ENCODE peak calls at places on chromosomes 11 and 22, in five cellular contexts. U is brain microvascular endothelial cell, G is uterus, Z is kidney epithelial cell, J is left lung. P is an unnamed sample.

GRCh38 chr11:123532131-123532530 is 102.1 kb downstream of the GRAMD1B start:
- DNase-seq in G (no peak), U (no peak), Z (no peak), J (no peak), P (no peak)

GRCh38 chr11:120527111-120527748 is 15.7 kb downstream of the GRIK4 start:
- DNase-seq in G (peak; percentile 29), J (no peak), U (no peak), Z (no peak), P (no peak)

GRCh38 chr11:110833033-110833484 is 120.8 kb upstream of the ARHGAP20 start:
- DNase-seq in J (no peak), G (no peak), Z (no peak), U (no peak), P (no peak)

GRCh38 chr22:38467438-38467903 is 425 bp upstream of the KDELR3 start:
- DNase-seq in J (no peak), U (no peak), G (no peak), Z (no peak), P (no peak)

GRCh38 chr11:75261902-75262361 is 21.4 kb downstream of the TPBGL start:
- DNase-seq in G (no peak), Z (no peak), U (no peak), J (peak; percentile 32), P (no peak)

GRCh38 chr11:70557742-70558485 is 159.6 kb downstream of the CTTN start:
- DNase-seq in U (no peak), Z (no peak), J (no peak), G (no peak), P (no peak)

GRCh38 chr11:17063171-17064002 is 14.1 kb downstream of the RPS13 start:
- DNase-seq in U (peak; percentile 50), G (no peak), J (peak; percentile 42), Z (no peak), P (no peak)

GRCh38 chr11:70398834-70399680 is 728 bp downstream of the CTTN start:
- DNase-seq in J (peak; percentile 52), U (no peak), Z (no peak), G (peak; percentile 33), P (no peak)

GRCh38 chr22:49626361-49627216 is 201.1 kb downstream of the BRD1 start:
- DNase-seq in U (no peak), J (no peak), Z (no peak), G (no peak), P (no peak)

GRCh38 chr11:126060651-126061220 is 1.9 kb downstream of the CDON start:
- DNase-seq in Z (no peak), J (no peak), U (no peak), G (no peak), P (no peak)

GRCh38 chr22:23849009-23850006 is 8.4 kb upstream of the SLC2A11 start:
- DNase-seq in J (peak; percentile 81), U (peak; percentile 53), G (peak; percentile 87), Z (no peak), P (no peak)
- H3K4me3 ChIP-seq in J (no peak overlapping the region), U (peak overlapping the region; percentile 12), G (no peak overlapping the region), Z (no peak overlapping the region), P (no peak overlapping the region)

GRCh38 chr11:11035331-11035730 is 177.5 kb upstream of the ZBED5 start:
- DNase-seq in U (peak; percentile 39), J (no peak), Z (no peak), G (no peak), P (peak; percentile 88)

GRCh38 chr11:11038339-11039248 is 180.7 kb upstream of the ZBED5 start:
- DNase-seq in U (no peak), G (no peak), J (no peak), Z (no peak), P (peak; percentile 65)

GRCh38 chr11:11036185-11037161 is 178.6 kb upstream of the ZBED5 start:
- DNase-seq in U (peak; percentile 13), G (no peak), J (no peak), Z (peak; percentile 43), P (peak; percentile 71)

GRCh38 chr11:11039249-11039965 is 181.6 kb upstream of the ZBED5 start:
- DNase-seq in J (no peak), G (no peak), Z (no peak), U (no peak), P (no peak)

GRCh38 chr11:11037162-11037732 is 179.4 kb upstream of the ZBED5 start:
- DNase-seq in J (no peak), Z (no peak), G (no peak), U (no peak), P (no peak)
- TF ChIP-seq CTCF in J (no peak), Z (no peak), G (no peak), U (no peak), P (no peak)

DNA sequence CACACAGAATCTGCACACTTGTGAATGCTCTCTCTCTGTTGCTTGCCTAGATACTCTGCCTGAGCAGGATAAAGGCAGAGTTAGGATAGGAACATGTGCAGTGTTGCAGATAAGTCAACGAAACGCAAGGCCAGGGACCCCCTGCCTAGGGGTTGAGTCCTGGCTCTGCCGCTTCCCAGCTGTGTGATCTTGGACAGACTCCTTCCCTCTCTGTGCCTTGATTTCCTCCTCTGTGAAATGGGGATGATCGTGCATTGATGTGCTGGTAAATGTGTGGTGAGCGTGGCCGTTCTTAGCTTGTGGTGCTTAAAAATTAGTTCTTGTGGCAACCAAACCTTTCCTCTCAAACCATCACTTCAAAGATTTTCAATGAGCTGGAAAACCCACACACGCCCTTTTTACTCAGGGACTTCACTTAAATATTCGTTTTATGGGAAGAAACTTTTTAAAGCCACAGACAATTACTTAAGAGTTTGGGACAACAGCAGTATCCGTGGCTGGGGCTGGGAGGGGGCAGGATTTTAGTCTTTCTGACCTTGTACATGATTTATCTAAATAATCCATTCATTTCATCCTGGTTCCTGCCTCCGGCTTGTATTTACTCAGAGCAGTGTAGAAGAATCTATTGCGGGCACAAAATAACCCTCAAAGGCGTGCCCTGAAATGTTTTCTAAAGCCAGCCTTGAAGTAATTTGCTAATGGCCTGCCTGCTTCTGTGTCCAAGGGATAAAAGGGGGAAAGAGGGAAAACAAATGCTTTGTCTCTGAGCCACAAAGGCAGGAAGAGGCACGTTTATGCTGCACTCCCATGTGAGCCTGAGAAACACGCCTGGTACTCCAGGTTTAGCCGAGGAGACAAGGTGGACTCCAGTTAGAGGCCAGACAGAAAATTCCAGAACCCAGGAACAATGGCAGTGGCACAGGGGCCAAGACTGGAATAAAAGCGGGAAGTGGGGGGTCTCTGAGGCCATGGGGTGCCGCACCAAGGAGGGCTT is 85.0 kb upstream of the CRYBB3 start:
- DNase-seq in Z (no peak), G (no peak), U (no peak), J (no peak), P (no peak)
- H3K4me3 ChIP-seq in Z (no peak overlapping the region), G (no peak overlapping the region), U (no peak overlapping the region), J (no peak overlapping the region), P (no peak overlapping the region)

DNA sequence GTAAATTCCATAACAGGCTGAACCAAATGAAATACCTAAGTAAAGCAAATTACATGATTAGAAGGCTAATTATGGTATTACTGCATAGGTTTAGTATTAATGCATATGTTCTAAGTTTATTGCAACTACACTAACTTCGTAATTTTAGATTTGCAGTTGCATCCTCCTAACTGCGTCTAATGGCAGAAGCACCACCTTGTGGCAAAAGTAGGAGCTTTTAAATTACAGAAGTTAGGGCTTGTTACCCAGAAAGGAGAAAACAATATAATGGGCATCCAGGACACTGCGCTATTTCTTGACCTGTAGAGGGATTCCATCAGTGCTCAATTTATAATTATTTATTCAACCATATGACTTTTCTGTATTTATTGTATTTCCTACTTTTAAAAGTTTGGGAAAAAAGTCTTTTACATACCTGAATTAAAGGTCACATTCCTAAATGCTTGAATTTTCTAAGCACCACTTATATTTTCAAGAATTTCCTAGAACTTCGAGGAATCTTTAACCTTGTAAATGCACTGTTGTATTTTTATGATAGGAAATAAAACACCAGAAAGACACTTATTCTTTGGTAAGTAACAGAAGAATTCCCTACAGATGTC is 16.3 kb upstream of the GPR83 start:
- DNase-seq in J (no peak), Z (no peak), U (peak; percentile 24), G (no peak), P (no peak)
- TF ChIP-seq CTCF in J (no peak), Z (peak; percentile 56), U (peak; percentile 69), G (peak; percentile 51), P (peak; percentile 67)

GRCh38 chr11:63613517-63614135 is 607 bp downstream of the PLAAT3 start:
- DNase-seq in Z (no peak), G (peak; percentile 35), U (no peak), J (peak; percentile 53), P (no peak)
- H3K4me3 ChIP-seq in Z (peak overlapping the region; percentile 81), G (peak overlapping the region; percentile 83), U (peak overlapping the region; percentile 61), J (peak overlapping the region; percentile 73), P (peak overlapping the region; percentile 73)

P was measured in retinal pigment epithelial cell.